ENCODE peak calls at places on chromosomes 1 and 21, in seven cellular contexts. B is GOT3, H is sciatic nerve, V is NCI-H1092, X is NCI-H1694, L is endothelial cell, Q is HS-5. I is an unnamed sample.

GRCh38 chr1:226763741-226764264 is 24.7 kb upstream of the ITPKB start:
- DNase-seq in V (no peak), Q (peak), B (peak), H (no peak), X (no peak), L (peak), I (no peak)

GRCh38 chr1:1796466-1796865 is 18.2 kb upstream of the NADK start:
- DNase-seq in V (no peak), X (no peak), L (no peak), H (no peak), Q (no peak), B (no peak), I (no peak)

GRCh38 chr1:70083519-70083918 is 121.9 kb downstream of the LRRC40 start:
- DNase-seq in L (no peak), V (no peak), B (no peak), H (no peak), Q (no peak), X (no peak), I (no peak)

GRCh38 chr1:24909388-24909898 is 20.6 kb downstream of the RUNX3 start:
- DNase-seq in L (peak), V (no peak), H (peak), Q (no peak), X (no peak), B (no peak), I (no peak)

GRCh38 chr1:202189012-202189790 is 4.4 kb upstream of the LGR6 start:
- DNase-seq in V (peak), Q (no peak), X (peak), H (peak), L (peak), B (peak), I (peak)

GRCh38 chr21:44991538-44992483 is 52.0 kb downstream of the SLX9 start:
- DNase-seq in B (no peak), L (no peak), X (no peak), H (no peak), Q (no peak), V (no peak), I (no peak)

GRCh38 chr21:40019076-40019475 is 151.8 kb downstream of the PCP4 start:
- DNase-seq in H (no peak), Q (no peak), L (no peak), B (no peak), V (no peak), X (no peak), I (no peak)

GRCh38 chr1:179251675-179252074 is 22.2 kb upstream of the ABL2 start:
- DNase-seq in Q (no peak), L (no peak), H (no peak), X (peak), B (no peak), V (peak), I (no peak)

GRCh38 chr1:68358439-68358838 is 91.3 kb downstream of the RPE65 start:
- DNase-seq in V (no peak), X (no peak), B (no peak), Q (no peak), H (no peak), L (no peak), I (no peak)

GRCh38 chr1:50060279-50060678 is 36.5 kb upstream of the AGBL4 start:
- DNase-seq in X (no peak), Q (no peak), L (no peak), B (no peak), H (no peak), V (no peak), I (no peak)

GRCh38 chr1:185789846-185790735 is 55.9 kb downstream of the HMCN1 start:
- DNase-seq in X (no peak), B (no peak), H (no peak), L (no peak), Q (no peak), V (no peak), I (no peak)

GRCh38 chr1:107110346-107110745 is 30.5 kb upstream of the NTNG1 start:
- DNase-seq in V (no peak), H (no peak), B (no peak), Q (no peak), X (no peak), L (no peak), I (no peak)

GRCh38 chr1:216820345-216820744 is 97.1 kb upstream of the ESRRG start:
- DNase-seq in Q (no peak), H (no peak), L (no peak), B (no peak), V (no peak), X (no peak), I (no peak)

GRCh38 chr1:110148961-110149360 is 1.3 kb upstream of the SLC6A17 start:
- DNase-seq in B (no peak), L (no peak), V (no peak), X (peak), Q (no peak), H (no peak), I (no peak)

GRCh38 chr1:167292216-167292615 is 71.5 kb downstream of the POU2F1 start:
- DNase-seq in V (no peak), X (no peak), B (no peak), H (no peak), Q (no peak), L (no peak), I (no peak)

GRCh38 chr21:39051561-39051949 is 131.7 kb downstream of the PSMG1 start:
- DNase-seq in H (no peak), L (no peak), Q (peak), B (peak), V (no peak), X (no peak), I (no peak)

GRCh38 chr1:44401256-44402228 is 3.5 kb upstream of the RNF220 start:
- DNase-seq in B (no peak), Q (no peak), V (no peak), L (no peak), H (no peak), X (no peak), I (no peak)

GRCh38 chr1:67555487-67556296 is 125.5 kb upstream of the SERBP1 start:
- DNase-seq in H (no peak), X (no peak), B (no peak), L (no peak), V (no peak), Q (no peak), I (peak)

GRCh38 chr1:205258313-205259176 is 30.8 kb downstream of the TMCC2 start:
- DNase-seq in B (no peak), L (no peak), V (no peak), H (no peak), X (no peak), Q (no peak), I (no peak)

GRCh38 chr1:37448185-37448584 is 26.2 kb upstream of the ZC3H12A start:
- DNase-seq in X (no peak), Q (no peak), H (no peak), L (no peak), V (no peak), B (no peak), I (no peak)

GRCh38 chr1:201144701-201145100 is 9.6 kb downstream of the TMEM9 start:
- DNase-seq in Q (no peak), X (no peak), B (no peak), H (no peak), L (no peak), V (no peak), I (no peak)

GRCh38 chr1:203744008-203744972 is 20.7 kb upstream of the LAX1 start:
- DNase-seq in Q (no peak), X (no peak), B (no peak), V (no peak), L (no peak), H (peak), I (no peak)

GRCh38 chr1:198628064-198628455 is 10.8 kb upstream of the PTPRC start:
- DNase-seq in B (no peak), V (no peak), Q (no peak), X (no peak), L (no peak), H (no peak), I (no peak)

GRCh38 chr1:101379037-101379436 is 142.2 kb downstream of the S1PR1 start:
- DNase-seq in H (no peak), X (no peak), L (no peak), Q (no peak), V (no peak), B (no peak), I (no peak)

GRCh38 chr1:230303069-230303468 is 123.1 kb downstream of the PGBD5 start:
- DNase-seq in L (no peak), H (no peak), V (no peak), X (no peak), B (no peak), Q (no peak), I (no peak)

GRCh38 chr1:113216664-113217063 is 143.7 kb downstream of the LRIG2 start:
- DNase-seq in V (no peak), B (no peak), Q (no peak), H (no peak), L (no peak), X (no peak), I (no peak)

GRCh38 chr1:192892934-192893333 is 84.1 kb downstream of the RGS2 start:
- DNase-seq in V (no peak), Q (no peak), H (no peak), X (no peak), L (no peak), B (no peak), I (no peak)

GRCh38 chr1:72489801-72490200 is 207.5 kb upstream of the NEGR1 start:
- DNase-seq in H (no peak), B (no peak), Q (no peak), X (no peak), L (no peak), V (no peak), I (no peak)

GRCh38 chr1:11845641-11846335 is 1.8 kb downstream of the NPPA start:
- DNase-seq in H (no peak), V (no peak), L (no peak), X (no peak), B (no peak), Q (no peak), I (no peak)

GRCh38 chr21:45108808-45109800 is 34.7 kb downstream of the ADARB1 start:
- DNase-seq in V (no peak), Q (no peak), L (no peak), B (no peak), H (no peak), X (no peak), I (no peak)

GRCh38 chr1:7011826-7012225 is 226.6 kb downstream of the CAMTA1 start:
- DNase-seq in L (no peak), H (no peak), B (no peak), Q (no peak), X (no peak), V (no peak), I (no peak)

GRCh38 chr1:106360252-106360651 is 696.2 kb upstream of the PRMT6 start:
- DNase-seq in X (no peak), H (no peak), V (no peak), L (no peak), Q (no peak), B (no peak), I (no peak)

GRCh38 chr1:22778842-22779520 is 68.3 kb downstream of the EPHB2 start:
- DNase-seq in L (no peak), Q (no peak), B (no peak), X (no peak), V (no peak), H (no peak), I (no peak)

GRCh38 chr1:178278135-178278534 is 184.2 kb downstream of the RASAL2 start:
- DNase-seq in L (no peak), Q (no peak), V (no peak), X (no peak), B (no peak), H (no peak), I (no peak)

GRCh38 chr1:109824349-109825115 is 60.8 kb upstream of the EPS8L3 start:
- DNase-seq in Q (no peak), B (no peak), X (no peak), V (no peak), H (no peak), L (no peak), I (peak)

GRCh38 chr1:244958593-244958992 is 94.2 kb upstream of the HNRNPU start:
- DNase-seq in H (no peak), X (no peak), L (no peak), B (no peak), Q (no peak), V (no peak), I (no peak)

GRCh38 chr21:43854773-43855633 is 10.0 kb upstream of the AGPAT3 start:
- DNase-seq in X (no peak), H (no peak), L (no peak), V (no peak), B (no peak), Q (no peak), I (no peak)

I was measured in left lobe of liver.